ENCODE peak calls at places on chromosomes 7 and 10, in five cellular contexts. X is fibroblast of lung, T is MM.1S, U is AG10803, Y is A549. F is an unnamed sample.

GRCh38 chr10:101006593-101007098 is 7.0 kb downstream of the LZTS2 start:
- DNase-seq in X (peak), T (peak), U (no peak), Y (no peak), F (no peak)

GRCh38 chr7:5218564-5219360 is 28.7 kb downstream of the WIPI2 start:
- DNase-seq in X (no peak), T (peak), U (no peak), Y (no peak), F (no peak)

GRCh38 chr7:151448261-151449252 is 8.6 kb upstream of the CRYGN start:
- DNase-seq in X (peak), T (peak), U (peak), Y (peak), F (no peak)

GRCh38 chr10:131854579-131855335 is 46.1 kb upstream of the PPP2R2D start:
- DNase-seq in X (no peak), T (no peak), U (no peak), Y (no peak), F (no peak)

GRCh38 chr10:75398630-75399460 is 2.7 kb downstream of the ZNF503 start:
- DNase-seq in X (peak), T (no peak), U (peak), Y (no peak), F (no peak)

GRCh38 chr10:116741391-116742351 is 695 bp downstream of the HSPA12A start:
- DNase-seq in X (no peak), T (no peak), U (peak), Y (no peak), F (no peak)

GRCh38 chr10:62224606-62225005 is 44.0 kb downstream of the RTKN2 start:
- DNase-seq in X (no peak), T (no peak), U (peak), Y (no peak), F (peak)

GRCh38 chr10:132187421-132188138 is 832 bp downstream of the DPYSL4 start:
- DNase-seq in X (no peak), T (no peak), U (no peak), Y (no peak), F (no peak)

GRCh38 chr7:142478479-142479220 is 220.8 kb upstream of the PRSS58 start:
- DNase-seq in X (peak), T (peak), U (peak), Y (peak), F (no peak)

GRCh38 chr7:132580277-132580676 is 4.0 kb upstream of the PLXNA4 start:
- DNase-seq in X (no peak), T (no peak), U (no peak), Y (peak), F (no peak)

GRCh38 chr7:4835398-4836205 is 26.2 kb downstream of the PAPOLB start:
- DNase-seq in X (no peak), T (no peak), U (no peak), Y (no peak), F (no peak)

GRCh38 chr10:24756283-24756682 is 32.6 kb upstream of the ARHGAP21 start:
- DNase-seq in X (no peak), T (no peak), U (no peak), Y (no peak), F (no peak)

DNA sequence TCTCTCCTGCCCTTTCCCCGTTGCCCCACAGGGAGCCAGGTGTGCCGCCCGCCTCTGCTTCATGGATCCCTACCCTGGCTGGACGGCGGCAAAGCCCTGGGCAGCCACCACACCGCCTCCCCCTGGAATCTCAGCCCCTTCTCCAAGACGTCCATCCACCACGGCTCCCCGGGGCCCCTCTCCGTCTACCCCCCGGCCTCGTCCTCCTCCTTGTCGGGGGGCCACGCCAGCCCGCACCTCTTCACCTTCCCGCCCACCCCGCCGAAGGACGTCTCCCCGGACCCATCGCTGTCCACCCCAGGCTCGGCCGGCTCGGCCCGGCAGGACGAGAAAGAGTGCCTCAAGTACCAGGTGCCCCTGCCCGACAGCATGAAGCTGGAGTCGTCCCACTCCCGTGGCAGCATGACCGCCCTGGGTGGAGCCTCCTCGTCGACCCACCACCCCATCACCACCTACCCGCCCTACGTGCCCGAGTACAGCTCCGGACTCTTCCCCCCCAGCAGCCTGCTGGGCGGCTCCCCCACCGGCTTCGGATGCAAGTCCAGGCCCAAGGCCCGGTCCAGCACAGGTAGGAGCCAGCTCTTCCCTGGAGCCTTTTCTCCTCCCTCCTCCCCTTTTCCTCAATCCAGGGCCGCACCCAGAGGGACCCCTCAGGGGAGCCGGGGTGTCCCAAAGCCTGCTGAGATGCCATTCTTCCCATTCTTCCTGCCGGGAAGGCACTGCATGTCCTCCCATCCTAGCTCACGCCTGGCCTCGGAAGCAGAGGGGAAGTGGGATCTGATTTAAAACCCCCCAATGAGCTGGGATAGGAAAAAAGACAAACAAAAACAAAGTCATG is 4.0 kb downstream of the GATA3 start:
- DNase-seq in X (no peak), T (no peak), U (no peak), Y (no peak), F (no peak)
- H3K4me3 ChIP-seq in X (no peak), T (no peak), U (no peak), Y (no peak), F (no peak)

GRCh38 chr10:121741246-121741645 is 143.0 kb upstream of the FGFR2 start:
- DNase-seq in X (no peak), T (no peak), U (no peak), Y (no peak), F (no peak)

GRCh38 chr10:121736315-121737002 is 138.2 kb upstream of the FGFR2 start:
- DNase-seq in X (no peak), T (no peak), U (no peak), Y (no peak), F (no peak)

GRCh38 chr10:121735248-121735647 is 137.0 kb upstream of the FGFR2 start:
- DNase-seq in X (no peak), T (no peak), U (no peak), Y (no peak), F (no peak)

GRCh38 chr10:121739114-121739513 is 140.9 kb upstream of the FGFR2 start:
- DNase-seq in X (no peak), T (no peak), U (no peak), Y (no peak), F (no peak)

DNA sequence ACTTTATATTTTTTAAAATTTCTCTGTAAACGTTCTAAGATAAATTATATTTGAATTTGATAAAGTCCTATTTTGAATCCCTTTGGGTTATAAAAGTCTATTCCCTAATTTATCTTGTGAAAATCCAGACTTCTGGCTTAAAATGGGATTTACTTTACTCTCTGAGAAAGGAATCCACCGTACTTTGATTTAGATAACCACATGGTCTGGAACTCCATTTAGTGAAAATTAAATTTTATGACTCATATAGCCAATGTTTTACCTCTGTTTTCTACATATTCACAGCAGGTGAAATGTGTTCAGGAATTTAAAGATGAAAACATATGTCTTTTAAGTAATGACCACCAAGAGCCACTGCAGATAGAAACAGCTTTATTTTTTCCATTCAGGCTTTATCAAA is 141.8 kb upstream of the FGFR2 start:
- DNase-seq in X (no peak), T (no peak), U (no peak), Y (no peak), F (no peak)
- TF ChIP-seq CTCF in X (no peak), T (no peak), U (no peak), Y (no peak), F (no peak)

GRCh38 chr7:47571355-47572100 is 10.4 kb downstream of the TNS3 start:
- DNase-seq in X (peak), T (peak), U (peak), Y (no peak), F (peak)
- H3K4me3 ChIP-seq in X (no peak), T (peak), U (no peak), Y (peak), F (no peak)

GRCh38 chr10:73818402-73818801 is 7.0 kb upstream of the NDST2 start:
- DNase-seq in X (no peak), T (no peak), U (no peak), Y (no peak), F (no peak)
- TF ChIP-seq CTCF in X (no peak), T (no peak), U (no peak), Y (no peak), F (no peak)

GRCh38 chr10:59907537-59907917 is 1.2 kb upstream of the CCDC6 start:
- DNase-seq in X (no peak), T (peak), U (no peak), Y (no peak), F (no peak)

GRCh38 chr10:59907918-59908807 is 1.8 kb upstream of the CCDC6 start:
- DNase-seq in X (peak), T (peak), U (peak), Y (peak), F (peak)

GRCh38 chr10:59906417-59907202 is at the start of gene CCDC6:
- DNase-seq in X (peak), T (peak), U (peak), Y (peak), F (peak)

GRCh38 chr10:59905735-59906416 is 480 bp downstream of the CCDC6 start:
- DNase-seq in X (no peak), T (no peak), U (no peak), Y (no peak), F (no peak)

GRCh38 chr10:59908808-59909143 is 2.4 kb upstream of the CCDC6 start:
- DNase-seq in X (no peak), T (no peak), U (no peak), Y (no peak), F (no peak)
- H3K4me3 ChIP-seq in X (peak), T (no peak), U (peak), Y (peak), F (no peak)

F was measured in astrocyte of the cerebellum.